ENCODE peak calls at places on chromosome 2, in nine cellular contexts. E is T-helper 2 cell; Q is lung; F is HAP-1; T is keratinocyte; B is GM18507; J is GM12892; C is K562; X is stimulated activated CD4-positive, alpha-beta T cell treated with anti-CD3 and anti-CD28 coated beads, TNF-alpha, amount 100 ng/mL, for 48 hours. G is an unnamed sample.

GRCh38 chr2:113214141-113214540 is 40.4 kb downstream of the PSD4 start:
- DNase-seq in E (no peak), Q (no peak), F (no peak), T (no peak), B (no peak), J (no peak), C (no peak), X (no peak), G (no peak)

GRCh38 chr2:41737888-41738287 is 309.9 kb upstream of the PKDCC start:
- DNase-seq in E (no peak), Q (no peak), F (no peak), T (no peak), B (no peak), J (no peak), C (no peak), X (no peak), G (no peak)

GRCh38 chr2:181037922-181038321 is 57.5 kb downstream of the UBE2E3 start:
- DNase-seq in E (no peak), Q (no peak), F (no peak), T (no peak), B (no peak), J (no peak), C (no peak), X (no peak), G (no peak)

GRCh38 chr2:11123856-11124759 is 31.2 kb upstream of the SLC66A3 start:
- DNase-seq in E (peak; percentile 70), Q (peak; percentile 59), F (peak; percentile 30), T (no peak), B (peak; percentile 57), J (peak; percentile 72), C (peak; percentile 86), X (peak; percentile 44), G (no peak)

GRCh38 chr2:97742381-97742847 is 29.0 kb downstream of the ZAP70 start:
- DNase-seq in E (no peak), Q (no peak), F (no peak), T (no peak), B (no peak), J (no peak), C (no peak), X (no peak), G (no peak)

GRCh38 chr2:232343816-232344215 is 34.7 kb upstream of the ALPP start:
- DNase-seq in E (no peak), Q (no peak), F (no peak), T (no peak), B (no peak), J (no peak), C (no peak), X (no peak), G (no peak)

GRCh38 chr2:150863691-150864090 is 376.2 kb upstream of the RND3 start:
- DNase-seq in E (no peak), Q (no peak), F (no peak), T (no peak), B (no peak), J (no peak), C (no peak), X (no peak), G (no peak)

GRCh38 chr2:99682280-99683060 is 192.7 kb upstream of the REV1 start:
- DNase-seq in E (no peak), Q (no peak), F (no peak), T (no peak), B (no peak), J (no peak), C (no peak), X (no peak), G (no peak)

GRCh38 chr2:9169310-9170107 is 37.1 kb upstream of the ASAP2 start:
- DNase-seq in E (no peak), Q (no peak), F (no peak), T (no peak), B (no peak), J (no peak), C (no peak), X (no peak), G (no peak)